ENCODE peak calls at places on chromosomes 2 and 18, in four cellular contexts. R is cardiac muscle cell; B is CD8-positive, alpha-beta T cell; E is effector memory CD4-positive, alpha-beta T cell. U is an unnamed sample.

GRCh38 chr2:148279216-148279615 is 258.3 kb downstream of the MBD5 start:
- DNase-seq in R (no peak), B (no peak), E (no peak), U (no peak)

GRCh38 chr18:10135302-10135926 is 221.6 kb downstream of the VAPA start:
- DNase-seq in R (no peak), B (no peak), E (no peak), U (no peak)

GRCh38 chr2:217142649-217143266 is 282.9 kb upstream of the TNP1 start:
- DNase-seq in R (no peak), B (no peak), E (no peak), U (no peak)

GRCh38 chr2:173264603-173265366 is 89.9 kb upstream of the CDCA7 start:
- DNase-seq in R (no peak), B (peak; percentile 32), E (no peak), U (no peak)

GRCh38 chr2:214484239-214484638 is 73.4 kb downstream of the VWC2L start:
- DNase-seq in R (no peak), B (no peak), E (no peak), U (no peak)

GRCh38 chr18:57660961-57661360 is 39.3 kb upstream of the NARS1 start:
- DNase-seq in R (no peak), B (no peak), E (no peak), U (no peak)

GRCh38 chr2:37464064-37464463 is 119.6 kb downstream of the QPCT start:
- DNase-seq in R (no peak), B (no peak), E (no peak), U (no peak)

GRCh38 chr2:157825885-157826284 is 50.2 kb downstream of the ACVR1 start:
- DNase-seq in R (no peak), B (no peak), E (no peak), U (no peak)

GRCh38 chr2:148887349-148888002 is 12.4 kb downstream of the KIF5C start:
- DNase-seq in R (no peak), B (no peak), E (no peak), U (no peak)

GRCh38 chr2:138814123-138814883 is 34.1 kb upstream of the NXPH2 start:
- DNase-seq in R (no peak), B (no peak), E (no peak), U (no peak)

GRCh38 chr2:115314157-115314556 is 871.7 kb downstream of the DPP10 start:
- DNase-seq in R (no peak), B (no peak), E (no peak), U (no peak)

GRCh38 chr2:3605013-3605961 is 10.4 kb downstream of the COLEC11 start:
- DNase-seq in R (no peak), B (no peak), E (peak; percentile 56), U (no peak)

GRCh38 chr2:43437363-43437762 is 158.5 kb downstream of the THADA start:
- DNase-seq in R (no peak), B (no peak), E (no peak), U (no peak)

GRCh38 chr2:105749583-105750399 is 5.1 kb downstream of the NCK2 start:
- DNase-seq in R (no peak), B (peak; percentile 42), E (no peak), U (peak; percentile 53)

GRCh38 chr18:12599543-12599942 is 58.4 kb downstream of the SPIRE1 start:
- DNase-seq in R (no peak), B (no peak), E (no peak), U (no peak)

GRCh38 chr2:68569604-68570003 is 73.8 kb upstream of the PROKR1 start:
- DNase-seq in R (no peak), B (no peak), E (no peak), U (no peak)

GRCh38 chr2:54863660-54864059 is 140.2 kb downstream of the EML6 start:
- DNase-seq in R (no peak), B (no peak), E (no peak), U (no peak)

GRCh38 chr2:54859997-54860701 is 136.7 kb downstream of the EML6 start:
- DNase-seq in R (no peak), B (no peak), E (no peak), U (no peak)

GRCh38 chr2:54864727-54865126 is 141.3 kb downstream of the EML6 start:
- DNase-seq in R (no peak), B (no peak), E (no peak), U (no peak)

GRCh38 chr2:54862229-54862628 is 138.8 kb downstream of the EML6 start:
- DNase-seq in R (no peak), B (no peak), E (no peak), U (no peak)

DNA sequence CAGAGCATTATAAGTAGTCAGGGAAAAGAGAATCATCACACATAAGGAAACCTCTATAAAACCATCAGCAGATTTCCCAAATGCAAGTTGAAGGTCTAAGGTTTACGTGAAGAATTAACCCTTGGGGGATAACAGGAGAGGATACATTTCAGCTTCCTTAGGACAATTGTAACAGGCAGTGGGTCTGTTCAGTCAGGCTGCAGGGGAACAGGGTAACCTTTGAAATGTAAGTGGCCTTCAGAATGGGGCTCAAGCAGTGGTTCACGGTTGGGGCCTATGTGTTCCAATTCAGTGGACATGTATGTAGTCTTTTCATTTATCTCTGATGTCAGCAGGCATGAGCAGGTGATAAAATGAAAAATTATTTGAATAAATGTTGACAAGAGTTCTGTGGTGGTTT is 139.3 kb downstream of the EML6 start:
- DNase-seq in R (no peak), B (no peak), E (no peak), U (no peak)
- H3K4me1 ChIP-seq in R (no peaks in the 10 kb centered on the region), B (peaks cover 8% of the 10 kb centered on the region), E (no peaks in the 10 kb centered on the region), U (no peaks in the 10 kb centered on the region)

DNA sequence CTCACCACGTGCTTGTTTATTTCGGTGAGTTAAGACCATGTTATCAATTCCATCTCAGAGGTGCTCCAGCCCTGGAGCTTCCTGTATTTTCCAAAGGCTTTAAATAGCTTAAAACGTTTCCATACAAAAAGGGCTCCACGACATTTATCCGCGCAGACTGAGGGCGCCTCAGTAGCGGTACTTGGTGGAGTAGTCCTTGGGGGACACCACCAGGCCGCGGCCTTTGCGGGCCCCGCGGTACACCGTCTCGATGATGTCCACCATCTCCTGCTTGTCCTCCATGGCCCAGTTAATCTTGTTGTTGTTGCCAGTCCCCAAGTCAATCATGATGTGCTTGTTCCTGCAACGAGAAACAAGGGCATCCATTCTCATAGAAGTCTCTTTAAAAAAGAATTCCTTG is 9.1 kb downstream of the HSBP1L1 start:
- DNase-seq in R (no peak), B (no peak), E (no peak), U (no peak)
- H3K36me3 ChIP-seq in R (peaks cover 19% of the 10 kb centered on the region), B (peaks cover 15% of the 10 kb centered on the region), E (peaks cover 50% of the 10 kb centered on the region), U (peaks cover 40% of the 10 kb centered on the region)

GRCh38 chr2:241207641-241208040 is 19.2 kb downstream of the ANO7 start:
- DNase-seq in R (no peak), B (no peak), E (no peak), U (no peak)
- H3K4me1 ChIP-seq in R (no peaks in the 10 kb centered on the region), B (no peaks in the 10 kb centered on the region), E (no peaks in the 10 kb centered on the region), U (no peaks in the 10 kb centered on the region)

DNA sequence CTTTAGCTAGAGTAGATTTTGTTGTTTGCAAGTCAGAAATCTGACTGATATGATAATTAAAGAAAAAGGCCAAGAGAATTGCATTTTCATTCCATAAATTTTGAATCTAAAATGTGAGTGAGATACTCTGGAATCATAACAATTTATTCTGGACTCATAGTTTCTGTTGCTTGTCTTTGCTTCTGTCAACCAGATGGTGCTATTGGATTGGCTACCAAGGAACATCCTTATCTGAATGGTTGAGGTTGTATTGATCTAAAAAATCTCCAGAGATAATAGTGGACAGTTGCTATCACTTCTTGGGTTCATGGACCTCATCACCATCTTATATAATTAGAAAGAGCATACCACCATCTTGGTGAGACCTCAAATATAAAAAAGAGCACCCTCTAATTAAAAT is 34.0 kb upstream of the CPS1 start:
- DNase-seq in R (no peak), B (no peak), E (no peak), U (no peak)
- H3K36me3 ChIP-seq in R (no peaks in the 10 kb centered on the region), B (no peaks in the 10 kb centered on the region), E (no peaks in the 10 kb centered on the region), U (no peaks in the 10 kb centered on the region)

DNA sequence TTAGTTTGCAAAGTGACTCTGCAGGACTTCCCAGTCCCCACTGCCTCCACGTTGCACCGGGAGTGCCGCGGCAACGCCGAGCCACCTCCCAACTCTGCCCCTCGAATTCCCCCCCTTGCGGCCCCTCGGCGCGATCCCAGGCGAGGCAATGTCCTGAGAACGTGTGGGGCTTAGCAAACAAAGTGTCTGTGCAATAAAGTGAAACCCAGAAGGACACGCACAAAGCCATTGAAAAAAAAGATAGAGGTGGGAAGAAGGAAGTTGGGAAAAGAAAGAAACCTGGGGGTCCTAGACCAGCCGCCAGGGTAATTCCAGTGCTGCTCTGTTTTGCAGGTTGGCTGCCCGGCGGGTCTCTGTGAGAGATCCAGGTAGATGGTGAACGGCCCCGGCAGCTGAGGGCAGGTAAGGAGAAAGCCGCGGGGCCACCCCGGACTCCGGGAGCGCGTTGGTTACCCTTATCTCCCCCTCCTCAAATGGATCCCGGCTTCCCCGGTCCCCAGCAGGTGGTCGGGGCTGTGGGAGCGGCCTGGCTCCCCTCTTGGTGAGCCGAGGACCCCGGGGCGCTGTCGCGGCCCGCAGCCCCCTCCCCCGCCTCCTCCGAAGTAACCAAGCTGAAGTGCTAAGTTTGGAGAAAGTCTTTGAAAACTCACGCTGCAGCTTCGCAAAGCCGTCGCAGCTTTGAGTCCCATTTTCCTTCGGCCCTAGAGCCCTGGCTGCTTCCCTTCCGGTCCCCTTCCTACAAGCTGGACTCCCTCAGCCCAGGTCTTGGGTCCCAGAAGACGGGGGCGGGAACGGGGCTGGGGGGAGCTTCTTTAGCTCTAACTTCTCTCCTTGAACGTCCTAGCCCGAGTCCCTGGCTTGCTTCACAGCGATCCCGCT is 525 bp downstream of the OTX1 start:
- DNase-seq in R (no peak), B (no peak), E (no peak), U (no peak)
- H3K4me1 ChIP-seq in R (no peaks in the 10 kb centered on the region), B (peaks cover 71% of the 10 kb centered on the region), E (peaks cover 68% of the 10 kb centered on the region), U (peaks cover 75% of the 10 kb centered on the region)

GRCh38 chr2:112059671-112060070 is 4.6 kb downstream of the TMEM87B start:
- DNase-seq in R (no peak), B (no peak), E (no peak), U (no peak)
- H3K36me3 ChIP-seq in R (no peaks in the 10 kb centered on the region), B (peaks cover 5% of the 10 kb centered on the region), E (peaks cover 42% of the 10 kb centered on the region), U (peaks cover 41% of the 10 kb centered on the region)

GRCh38 chr2:70125498-70125898 is 38.2 kb downstream of the PCBP1 start:
- DNase-seq in R (no peak), B (no peak), E (no peak), U (peak; percentile 46)
- H3K4me1 ChIP-seq in R (peaks cover 26% of the 10 kb centered on the region), B (peaks cover 62% of the 10 kb centered on the region), E (peaks cover 40% of the 10 kb centered on the region), U (peaks cover 61% of the 10 kb centered on the region)

GRCh38 chr2:237779521-237779920 is 19.1 kb upstream of the RBM44 start:
- DNase-seq in R (no peak), B (no peak), E (no peak), U (no peak)
- H3K36me3 ChIP-seq in R (peaks cover 34% of the 10 kb centered on the region), B (peaks cover 45% of the 10 kb centered on the region), E (peaks cover 68% of the 10 kb centered on the region), U (peaks cover 74% of the 10 kb centered on the region)

U was measured in CD4-positive, CD25-positive, alpha-beta regulatory T cell.